ENCODE peak calls at places on chromosomes 13 and 19, in five cellular contexts. U, T, D, E and N are unnamed samples.

GRCh38 chr19:41849067-41849466 is 4.2 kb downstream of the DMRTC2 start:
- DNase-seq in U (no peak), T (no peak), D (no peak), E (no peak), N (no peak)

GRCh38 chr19:31553844-31554215 is 204.6 kb upstream of the TSHZ3 start:
- DNase-seq in U (no peak), T (no peak), D (no peak), E (no peak), N (no peak)

GRCh38 chr19:5332501-5332900 is 8.1 kb downstream of the PTPRS start:
- DNase-seq in U (no peak), T (no peak), D (no peak), E (no peak), N (no peak)

GRCh38 chr13:112928958-112929777 is 39.8 kb upstream of the MCF2L start:
- DNase-seq in U (peak), T (no peak), D (peak), E (peak), N (peak)

GRCh38 chr13:44396963-44397580 is 23.4 kb downstream of the SERP2 start:
- DNase-seq in U (peak), T (no peak), D (no peak), E (no peak), N (no peak)

GRCh38 chr13:99374994-99375805 is 68.0 kb upstream of the GPR183 start:
- DNase-seq in U (no peak), T (no peak), D (peak), E (no peak), N (no peak)

GRCh38 chr13:44393391-44393790 is 19.8 kb downstream of the SERP2 start:
- DNase-seq in U (no peak), T (no peak), D (no peak), E (peak), N (no peak)

GRCh38 chr19:47445937-47446402 is 25.7 kb downstream of the SLC8A2 start:
- DNase-seq in U (no peak), T (no peak), D (peak), E (peak), N (no peak)

GRCh38 chr19:33486936-33487793 is 34.4 kb downstream of the PEPD start:
- DNase-seq in U (peak), T (no peak), D (no peak), E (no peak), N (no peak)

GRCh38 chr19:19420570-19421301 is 15.3 kb downstream of the GATAD2A start:
- DNase-seq in U (no peak), T (no peak), D (no peak), E (peak), N (no peak)

GRCh38 chr19:8403098-8403819 is 9.8 kb upstream of the MARCHF2 start:
- DNase-seq in U (no peak), T (no peak), D (no peak), E (no peak), N (no peak)

GRCh38 chr13:37966266-37966665 is 96.7 kb upstream of the TRPC4 start:
- DNase-seq in U (no peak), T (no peak), D (no peak), E (peak), N (no peak)

GRCh38 chr13:36163303-36163702 is 32.1 kb upstream of the DCLK1 start:
- DNase-seq in U (no peak), T (no peak), D (no peak), E (no peak), N (no peak)

GRCh38 chr13:26266311-26266710 is 12.4 kb downstream of the CDK8 start:
- DNase-seq in U (no peak), T (no peak), D (no peak), E (no peak), N (no peak)

GRCh38 chr19:7988307-7988706 is 17.1 kb downstream of the ELAVL1 start:
- DNase-seq in U (no peak), T (no peak), D (no peak), E (peak), N (no peak)

GRCh38 chr19:45780146-45780447 is 2.2 kb downstream of the DMPK start:
- DNase-seq in U (no peak), T (no peak), D (no peak), E (no peak), N (no peak)

GRCh38 chr19:47005164-47005641 is 14.4 kb upstream of the NPAS1 start:
- DNase-seq in U (no peak), T (no peak), D (no peak), E (no peak), N (peak)

GRCh38 chr19:41934849-41935374 is 6.7 kb upstream of the ERFL start:
- DNase-seq in U (peak), T (peak), D (peak), E (peak), N (peak)

GRCh38 chr13:98606296-98606695 is 29.4 kb upstream of the STK24 start:
- DNase-seq in U (peak), T (no peak), D (no peak), E (no peak), N (no peak)

GRCh38 chr19:14943601-14944000 is 2.3 kb downstream of the OR7C2 start:
- DNase-seq in U (no peak), T (no peak), D (no peak), E (no peak), N (no peak)

GRCh38 chr19:55703790-55704215 is 28.8 kb downstream of the EPN1 start:
- DNase-seq in U (no peak), T (no peak), D (no peak), E (peak), N (no peak)

GRCh38 chr13:45194081-45194939 is 6.5 kb downstream of the KCTD4 start:
- DNase-seq in U (no peak), T (no peak), D (no peak), E (peak), N (no peak)